ENCODE peak calls at places on chromosomes 11 and 22, in eight cellular contexts. Z is esophagus muscularis mucosa; T is anterior cingulate cortex; O is activated CD4-positive, alpha-beta T cell treated with anti-CD3 and anti-CD28 coated beads, Interleukin-2, amount 50 U/mL, for 1 hour; L is EL; D is NCI-H345; C is stimulated activated CD4-positive, alpha-beta T cell treated with anti-CD3 and anti-CD28 coated beads, Interleukin-2, amount 100 ng/mL, for 24 hours; I is neuronal stem cell. N is an unnamed sample.

GRCh38 chr11:6234314-6235031 is at the start of gene FHIP1B:
- DNase-seq in I (peak; percentile 99), L (peak; percentile 100), T (peak; percentile 100), C (peak; percentile 98), O (peak; percentile 98), Z (peak; percentile 100), D (peak; percentile 100), N (peak; percentile 98)

GRCh38 chr11:115144014-115144413 is 360.2 kb downstream of the CADM1 start:
- DNase-seq in Z (no peak), I (no peak), T (no peak), L (no peak), O (no peak), D (no peak), C (no peak), N (no peak)

GRCh38 chr11:64755681-64756361 is 4.0 kb downstream of the PYGM start:
- DNase-seq in T (no peak), I (no peak), D (no peak), C (no peak), O (no peak), L (no peak), Z (no peak), N (no peak)

GRCh38 chr11:12981879-12982531 is 27.1 kb upstream of the RASSF10 start:
- DNase-seq in D (no peak), C (no peak), Z (no peak), O (no peak), L (peak; percentile 12), T (no peak), I (no peak), N (no peak)

GRCh38 chr11:84887055-84887629 is 740.0 kb downstream of the DLG2 start:
- DNase-seq in L (peak; percentile 43), C (no peak), O (no peak), Z (no peak), T (no peak), D (no peak), I (no peak), N (no peak)

GRCh38 chr11:2837096-2837601 is 48.4 kb downstream of the CDKN1C start:
- DNase-seq in L (peak; percentile 55), Z (no peak), O (no peak), D (no peak), C (no peak), T (no peak), I (peak; percentile 50), N (no peak)

GRCh38 chr11:102810943-102811528 is 13.1 kb upstream of the MMP1 start:
- DNase-seq in Z (no peak), D (peak; percentile 47), T (no peak), C (no peak), O (no peak), L (peak; percentile 49), I (no peak), N (peak; percentile 18)

GRCh38 chr11:61080526-61080925 is 21.8 kb upstream of the CD5 start:
- DNase-seq in O (no peak), C (no peak), I (no peak), D (no peak), Z (no peak), L (no peak), T (no peak), N (no peak)

GRCh38 chr11:107217444-107217843 is 199.2 kb upstream of the GUCY1A2 start:
- DNase-seq in I (no peak), T (no peak), Z (no peak), L (no peak), O (no peak), D (no peak), C (no peak), N (no peak)

GRCh38 chr11:78690588-78690987 is 115.9 kb upstream of the NARS2 start:
- DNase-seq in I (no peak), C (no peak), T (no peak), L (no peak), D (no peak), Z (no peak), O (no peak), N (no peak)

GRCh38 chr11:74815966-74816365 is 67.3 kb downstream of the RNF169 start:
- DNase-seq in Z (no peak), I (peak; percentile 3), L (no peak), C (no peak), T (no peak), O (no peak), D (no peak), N (no peak)

GRCh38 chr11:39374963-39375698 is 2084.3 kb downstream of the LRRC4C start:
- DNase-seq in Z (no peak), T (no peak), I (peak; percentile 3), C (no peak), L (peak; percentile 7), D (peak; percentile 48), O (no peak), N (peak; percentile 32)

GRCh38 chr11:74276581-74276980 is 34.9 kb downstream of the P4HA3 start:
- DNase-seq in D (no peak), C (no peak), T (no peak), L (peak; percentile 51), I (no peak), Z (no peak), O (no peak), N (no peak)

GRCh38 chr11:17479284-17480214 is 2.9 kb upstream of the ABCC8 start:
- DNase-seq in D (peak; percentile 64), T (peak; percentile 43), Z (no peak), C (no peak), I (peak; percentile 86), O (no peak), L (peak; percentile 31), N (no peak)

GRCh38 chr11:87358461-87358860 is 320.7 kb downstream of the TMEM135 start:
- DNase-seq in L (no peak), D (no peak), C (no peak), O (no peak), I (no peak), T (no peak), Z (no peak), N (no peak)

GRCh38 chr11:61697764-61698163 is 17.6 kb downstream of the DAGLA start:
- DNase-seq in T (no peak), O (no peak), Z (no peak), L (no peak), D (no peak), I (no peak), C (no peak), N (no peak)

GRCh38 chr11:57775474-57775873 is 13.9 kb downstream of the CTNND1 start:
- DNase-seq in I (no peak), L (no peak), T (no peak), D (no peak), O (no peak), Z (no peak), C (no peak), N (no peak)

GRCh38 chr22:31036671-31037550 is 44.2 kb upstream of the SMTN start:
- DNase-seq in D (no peak), Z (no peak), L (peak; percentile 81), T (no peak), C (no peak), O (no peak), I (no peak), N (peak; percentile 34)

GRCh38 chr22:46226577-46226976 is 23.5 kb downstream of the CDPF1 start:
- DNase-seq in C (no peak), D (no peak), O (no peak), T (no peak), I (no peak), Z (no peak), L (no peak), N (no peak)

GRCh38 chr11:28632338-28632737 is 524.1 kb downstream of the METTL15 start:
- DNase-seq in O (no peak), Z (no peak), C (no peak), T (no peak), I (no peak), D (no peak), L (peak; percentile 69), N (no peak)

GRCh38 chr22:11307996-11308395 is 4220.0 kb upstream of the OR11H1 start:
- DNase-seq in O (no peak), Z (peak; percentile 92), I (no peak), C (no peak), L (no peak), D (no peak), T (no peak), N (no peak)

GRCh38 chr11:109425554-109425953 is 3.6 kb downstream of the C11orf87 start:
- DNase-seq in L (peak; percentile 21), Z (no peak), O (no peak), T (no peak), I (no peak), D (peak; percentile 16), C (no peak), N (no peak)

GRCh38 chr11:129042503-129042902 is 99.8 kb upstream of the TP53AIP1 start:
- DNase-seq in C (no peak), O (no peak), I (no peak), T (no peak), L (no peak), D (no peak), Z (no peak), N (no peak)

GRCh38 chr11:24965780-24966179 is 468.9 kb downstream of the LUZP2 start:
- DNase-seq in D (no peak), I (no peak), O (no peak), Z (no peak), L (no peak), T (no peak), C (no peak), N (no peak)

N was measured in AML-193.